ENCODE peak calls at places on chromosome 22, in nine cellular contexts. Z is neural progenitor cell, J is GM23338, R is PC-3, P is MM.1S, A is IMR-90, H is Karpas-422, Y is HCT116, N is GM23248. C is an unnamed sample. For H4K20me1, the result is how much of the 10 kb centered on the place peaks cover.

GRCh38 chr22:39428597-39429071 is 28.2 kb upstream of the MGAT3 start:
- DNase-seq in R (no peak), J (peak), H (no peak), P (no peak), Y (no peak), Z (peak), N (no peak), A (no peak), C (no peak)

GRCh38 chr22:40741116-40741515 is 61.8 kb downstream of the MCHR1 start:
- DNase-seq in N (no peak), Y (no peak), J (no peak), R (no peak), Z (no peak), A (no peak), P (no peak), H (no peak), C (no peak)

GRCh38 chr22:38273135-38273761 is 438 bp upstream of the TMEM184B start:
- DNase-seq in R (no peak), P (no peak), H (no peak), N (peak), Y (no peak), Z (no peak), A (no peak), J (no peak), C (no peak)

GRCh38 chr22:24134090-24134846 is 47.0 kb upstream of the SUSD2 start:
- DNase-seq in Z (peak), N (no peak), A (no peak), H (no peak), J (peak), R (no peak), P (no peak), Y (no peak), C (no peak)

GRCh38 chr22:37735054-37735453 is 38.2 kb downstream of the TRIOBP start:
- DNase-seq in H (no peak), R (no peak), Z (peak), N (peak), J (peak), A (no peak), Y (no peak), P (no peak), C (no peak)

GRCh38 chr22:42699281-42699681 is 21.4 kb downstream of the A4GALT start:
- DNase-seq in Y (no peak), Z (no peak), R (no peak), N (peak), J (no peak), P (no peak), A (no peak), H (no peak), C (no peak)

GRCh38 chr22:22035203-22035602 is 52.6 kb upstream of the TOP3B start:
- DNase-seq in H (no peak), R (no peak), A (no peak), P (no peak), Y (no peak), Z (no peak), J (no peak), N (no peak), C (no peak)

GRCh38 chr22:42644422-42645340 is 4.3 kb upstream of the ATP5MGL start:
- DNase-seq in J (no peak), N (peak), P (no peak), Y (no peak), Z (no peak), H (no peak), R (no peak), A (no peak), C (peak)

GRCh38 chr22:30606455-30607299 is at the start of gene TCN2:
- DNase-seq in A (peak), R (peak), H (peak), Y (no peak), Z (peak), P (peak), J (peak), N (peak), C (peak)

GRCh38 chr22:17120711-17121234 is 387 bp downstream of the TMEM121B start:
- DNase-seq in Y (no peak), J (peak), H (no peak), P (no peak), R (no peak), N (peak), Z (peak), A (no peak), C (no peak)

GRCh38 chr22:42316988-42317387 is 46.5 kb upstream of the TCF20 start:
- DNase-seq in Y (no peak), Z (no peak), A (no peak), R (no peak), J (no peak), H (peak), P (no peak), N (peak), C (peak)

GRCh38 chr22:29393019-29393608 is 4.7 kb upstream of the AP1B1 start:
- DNase-seq in J (no peak), Z (no peak), P (no peak), R (no peak), Y (no peak), H (no peak), A (no peak), N (no peak), C (no peak)

GRCh38 chr22:37503850-37504249 is 15.4 kb downstream of the CARD10 start:
- DNase-seq in Y (no peak), A (no peak), R (no peak), H (no peak), J (no peak), N (no peak), P (no peak), Z (no peak), C (no peak)

GRCh38 chr22:37880668-37881440 is 25.2 kb upstream of the MICALL1 start:
- DNase-seq in R (peak), Y (no peak), J (no peak), P (no peak), N (peak), A (peak), H (no peak), Z (no peak), C (peak)

GRCh38 chr22:36510966-36511881 is 4.4 kb upstream of the FOXRED2 start:
- DNase-seq in Z (peak), R (peak), A (peak), Y (no peak), N (peak), J (peak), H (peak), P (no peak), C (peak)

GRCh38 chr22:29901354-29901753 is 18.4 kb downstream of the MTMR3 start:
- DNase-seq in A (no peak), J (no peak), H (no peak), P (no peak), Z (no peak), R (no peak), N (no peak), Y (no peak), C (no peak)

GRCh38 chr22:33906475-33906874 is 13.8 kb downstream of the LARGE1 start:
- DNase-seq in H (no peak), Z (no peak), A (no peak), N (no peak), R (no peak), J (no peak), Y (no peak), P (no peak), C (no peak)

GRCh38 chr22:37802310-37803194 is 5.2 kb upstream of the GCAT start:
- DNase-seq in H (no peak), N (peak), Y (no peak), Z (peak), R (peak), J (peak), A (peak), P (no peak), C (no peak)

DNA sequence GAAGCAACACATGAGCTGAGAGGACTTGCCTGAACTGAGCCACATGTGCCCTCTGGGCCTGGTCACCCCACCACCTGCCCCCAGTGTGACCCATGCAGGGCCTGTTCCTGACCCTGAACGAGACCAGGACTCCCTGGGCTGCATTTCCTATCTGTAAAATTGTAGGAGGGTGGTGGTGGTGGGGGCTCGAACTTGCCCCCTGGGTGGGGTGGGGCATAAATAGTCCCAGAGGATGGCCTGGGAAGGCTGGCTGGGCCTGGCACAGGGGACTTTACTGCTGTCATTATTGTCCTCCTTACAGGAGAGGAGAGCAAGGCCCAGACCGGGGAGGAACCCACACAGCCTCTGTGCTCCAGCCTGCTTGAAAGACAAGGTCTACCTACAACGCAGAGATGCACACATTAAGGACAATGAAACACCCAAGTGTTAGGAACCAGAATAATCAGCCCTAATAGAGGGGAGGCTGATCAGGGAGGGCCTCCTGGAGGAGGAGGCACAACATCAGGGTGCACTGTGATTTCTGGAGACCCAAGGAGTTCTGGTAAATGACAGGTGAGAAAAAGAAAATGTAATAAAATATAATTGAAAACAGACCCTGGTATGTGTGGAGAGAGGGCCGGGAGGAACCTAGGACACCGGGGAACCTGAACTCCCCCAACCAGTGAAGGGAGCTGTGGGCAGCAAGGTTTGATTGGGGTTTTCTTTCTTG is 2.8 kb upstream of the AIFM3 start:
- DNase-seq in N (no peak), A (no peak), Y (no peak), Z (no peak), P (no peak), H (no peak), J (no peak), R (no peak), C (no peak)
- H3K4me2 ChIP-seq in N (peak), A (peak), Y (no peak), Z (peak), P (peak), H (no peak), J (peak), R (no peak), C (peak)

GRCh38 chr22:46068176-46068907 is 82.0 kb upstream of the PPARA start:
- DNase-seq in N (peak), J (no peak), P (no peak), R (peak), H (peak), A (no peak), Z (no peak), Y (no peak), C (no peak)
- H3K4me3 ChIP-seq in N (peak), J (no peak), P (no peak), R (peak), H (peak), A (peak), Z (no peak), Y (peak), C (peak)

GRCh38 chr22:23086263-23086662 is 15.9 kb downstream of the GNAZ start:
- DNase-seq in A (no peak), Y (no peak), H (no peak), R (no peak), J (no peak), P (no peak), N (no peak), Z (no peak), C (no peak)

GRCh38 chr22:23085785-23086184 is 15.5 kb downstream of the GNAZ start:
- DNase-seq in J (no peak), A (no peak), P (no peak), Z (peak), N (no peak), Y (no peak), R (no peak), H (no peak), C (no peak)

GRCh38 chr22:23084453-23085350 is 14.4 kb downstream of the GNAZ start:
- DNase-seq in P (no peak), J (no peak), Z (no peak), A (no peak), Y (no peak), N (no peak), R (no peak), H (no peak), C (no peak)

GRCh38 chr22:23086787-23087186 is 16.5 kb downstream of the GNAZ start:
- DNase-seq in A (no peak), H (no peak), J (no peak), R (no peak), Y (no peak), Z (no peak), P (no peak), N (no peak), C (no peak)

DNA sequence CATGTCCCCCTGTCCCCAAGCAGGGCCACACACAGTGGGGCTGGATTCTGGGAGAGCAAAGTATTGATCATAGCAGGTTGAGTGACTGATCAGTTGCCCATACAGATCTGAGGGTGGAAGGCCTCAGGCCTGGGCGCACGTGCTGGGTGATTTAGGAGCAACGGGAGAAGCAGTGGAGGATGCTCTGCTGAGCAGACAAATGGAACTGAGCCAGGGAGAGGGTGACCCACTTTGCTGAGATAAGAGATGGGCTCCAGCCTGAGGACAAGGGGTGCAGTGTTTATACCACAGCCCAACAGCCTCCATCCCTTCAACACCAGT is 15.0 kb downstream of the GNAZ start:
- DNase-seq in Y (no peak), A (no peak), Z (no peak), P (no peak), N (no peak), R (no peak), H (no peak), J (no peak), C (no peak)
- H4K20me1 ChIP-seq in Y (under half), A (under half), Z (half or more), P (under half), N (under half), R (under half), H (under half), J (under half), C (under half)

GRCh38 chr22:20533095-20533878 is 25.9 kb downstream of the MED15 start:
- DNase-seq in H (no peak), A (no peak), N (no peak), R (no peak), Z (no peak), Y (no peak), J (no peak), P (no peak), C (no peak)
- H3K4me2 ChIP-seq in H (no peak), A (no peak), N (no peak), R (no peak), Z (peak), Y (no peak), J (no peak), P (no peak), C (peak)

DNA sequence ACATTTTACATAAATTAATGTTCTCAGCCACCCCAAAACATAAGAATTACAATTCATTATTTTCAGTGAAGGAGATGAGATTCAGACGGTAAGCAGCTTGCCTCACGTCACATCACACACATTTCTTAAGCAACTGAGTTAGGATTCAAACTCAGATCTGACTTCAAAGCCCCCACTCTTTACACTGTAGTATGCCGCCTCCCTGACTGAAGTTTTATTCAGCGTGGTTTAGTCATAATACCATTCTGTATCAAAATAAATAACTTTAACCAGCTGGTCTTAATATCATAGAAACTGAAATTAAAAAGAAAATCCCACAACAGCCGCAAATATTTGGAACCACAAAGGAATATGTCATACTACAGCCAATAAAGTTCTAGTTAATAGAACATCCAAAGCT is 334.7 kb downstream of the TTC28 start:
- DNase-seq in Y (no peak), A (peak), P (no peak), N (peak), H (no peak), Z (no peak), R (no peak), J (no peak), C (no peak)
- H3K4me3 ChIP-seq in Y (no peak), A (no peak), P (no peak), N (peak), H (no peak), Z (no peak), R (no peak), J (no peak), C (no peak)

GRCh38 chr22:44719586-44720368 is 17.8 kb downstream of the PRR5 start:
- DNase-seq in J (no peak), P (no peak), R (no peak), A (no peak), N (no peak), H (no peak), Y (no peak), Z (no peak), C (no peak)
- H4K20me1 ChIP-seq in J (under half), P (under half), R (under half), A (under half), N (under half), H (under half), Y (under half), Z (under half), C (under half)

DNA sequence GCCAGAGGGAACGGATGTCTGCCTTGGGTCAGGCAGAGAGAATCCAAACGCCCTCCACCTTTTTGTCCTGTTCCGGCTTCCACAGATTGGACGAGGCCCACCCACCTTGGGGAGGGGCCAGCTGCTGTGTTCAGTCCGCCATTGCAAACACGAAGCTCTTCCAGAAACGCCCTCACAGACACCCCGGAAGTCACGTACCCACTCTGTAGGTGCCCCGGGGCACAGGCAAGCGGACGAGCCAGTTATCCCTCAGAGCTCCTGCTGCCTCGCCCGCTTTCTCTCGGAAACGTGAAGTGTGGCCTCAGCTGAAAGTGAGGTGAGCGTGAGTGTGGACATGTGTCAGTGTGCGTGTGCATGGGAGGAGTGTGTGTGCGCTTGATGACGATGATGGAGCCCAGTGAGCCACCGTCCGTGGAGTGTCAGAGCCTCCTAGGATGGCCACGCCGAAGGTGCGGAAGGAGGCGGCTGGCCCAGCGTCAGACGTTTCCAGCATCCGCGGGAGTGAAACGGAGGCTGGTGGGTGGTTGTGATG is 869.2 kb downstream of the TBC1D22A start:
- DNase-seq in Z (no peak), N (no peak), J (no peak), A (no peak), Y (peak), P (no peak), H (no peak), R (peak), C (no peak)
- H3K4me2 ChIP-seq in Z (no peak), N (no peak), J (no peak), A (no peak), Y (peak), P (no peak), H (peak), R (peak), C (no peak)

GRCh38 chr22:45376009-45376408 is 37.4 kb downstream of the SMC1B start:
- DNase-seq in Z (no peak), A (no peak), Y (no peak), P (peak), H (no peak), N (no peak), J (no peak), R (no peak), C (no peak)
- H3K4me3 ChIP-seq in Z (no peak), A (no peak), Y (no peak), P (no peak), H (no peak), N (no peak), J (no peak), R (no peak), C (no peak)